ENCODE peak calls at places on chromosomes 2 and 18, in five cellular contexts. W is sigmoid colon, P is right lobe of liver, F is stomach, M is endothelial cell of umbilical vein. S is an unnamed sample.

GRCh38 chr2:20164734-20165242 is 60.1 kb downstream of the SDC1 start:
- DNase-seq in W (no peak), P (no peak), F (no peak), M (no peak), S (peak)

GRCh38 chr2:117835990-117836760 is 21.7 kb downstream of the DDX18 start:
- DNase-seq in W (peak), P (peak), F (peak), M (peak), S (peak)

GRCh38 chr2:238657132-238658053 is 190.5 kb upstream of the TWIST2 start:
- DNase-seq in W (no peak), P (no peak), F (no peak), M (no peak), S (peak)

GRCh38 chr2:19632327-19633040 is 269.3 kb downstream of the TTC32 start:
- DNase-seq in W (peak), P (no peak), F (no peak), M (no peak), S (peak)

GRCh38 chr2:18047114-18047695 is 168.7 kb downstream of the KCNS3 start:
- DNase-seq in W (no peak), P (no peak), F (no peak), M (no peak), S (no peak)

GRCh38 chr18:48314694-48315093 is 94.5 kb downstream of the ZBTB7C start:
- DNase-seq in W (no peak), P (peak), F (no peak), M (no peak), S (no peak)

GRCh38 chr2:102245266-102246151 is 58.7 kb downstream of the IL1RL2 start:
- DNase-seq in W (no peak), P (no peak), F (no peak), M (peak), S (peak)

GRCh38 chr2:239523944-239524310 is 123.1 kb upstream of the HDAC4 start:
- DNase-seq in W (no peak), P (no peak), F (no peak), M (no peak), S (no peak)

GRCh38 chr2:46177461-46178089 is 119.6 kb upstream of the EPAS1 start:
- DNase-seq in W (peak), P (no peak), F (no peak), M (no peak), S (no peak)

GRCh38 chr18:21774722-21775121 is 34.1 kb downstream of the MIB1 start:
- DNase-seq in W (no peak), P (no peak), F (no peak), M (no peak), S (no peak)

GRCh38 chr18:23171581-23172156 is 36.4 kb downstream of the CABLES1 start:
- DNase-seq in W (no peak), P (no peak), F (no peak), M (no peak), S (no peak)

GRCh38 chr2:70214958-70215357 is 24.1 kb upstream of the C2orf42 start:
- DNase-seq in W (no peak), P (no peak), F (no peak), M (no peak), S (no peak)

GRCh38 chr2:205511666-205512065 is 170.6 kb upstream of the NRP2 start:
- DNase-seq in W (no peak), P (no peak), F (no peak), M (no peak), S (no peak)

GRCh38 chr2:204901591-204901990 is 356.3 kb downstream of the PARD3B start:
- DNase-seq in W (no peak), P (no peak), F (no peak), M (no peak), S (no peak)

GRCh38 chr18:4755848-4756247 is 300.7 kb upstream of the DLGAP1 start:
- DNase-seq in W (no peak), P (no peak), F (no peak), M (no peak), S (no peak)

GRCh38 chr18:63137999-63138448 is 181.5 kb downstream of the BCL2 start:
- DNase-seq in W (no peak), P (no peak), F (no peak), M (peak), S (no peak)

GRCh38 chr2:20582600-20583221 is 68.2 kb downstream of the HS1BP3 start:
- DNase-seq in W (peak), P (peak), F (no peak), M (no peak), S (no peak)

GRCh38 chr18:10715791-10716190 is 190.0 kb downstream of the NAPG start:
- DNase-seq in W (peak), P (no peak), F (no peak), M (no peak), S (peak)

GRCh38 chr2:134461511-134461910 is 207.6 kb downstream of the MGAT5 start:
- DNase-seq in W (no peak), P (no peak), F (peak), M (no peak), S (no peak)

GRCh38 chr2:191178806-191179514 is 28.2 kb upstream of the STAT4 start:
- DNase-seq in W (peak), P (peak), F (no peak), M (no peak), S (peak)

GRCh38 chr2:220857371-220857770 is 714.7 kb downstream of the EPHA4 start:
- DNase-seq in W (no peak), P (no peak), F (no peak), M (no peak), S (no peak)

GRCh38 chr2:3044587-3045317 is 332.9 kb downstream of the EIPR1 start:
- DNase-seq in W (no peak), P (no peak), F (no peak), M (no peak), S (no peak)

GRCh38 chr2:11748018-11748860 is 1.8 kb downstream of the LPIN1 start:
- DNase-seq in W (no peak), P (no peak), F (no peak), M (no peak), S (no peak)

GRCh38 chr2:17733650-17734049 is 20.0 kb downstream of the SMC6 start:
- DNase-seq in W (no peak), P (no peak), F (no peak), M (peak), S (no peak)

GRCh38 chr18:67417864-67418523 is 98.5 kb downstream of the DSEL start:
- DNase-seq in W (no peak), P (no peak), F (no peak), M (peak), S (no peak)

GRCh38 chr2:229431331-229431954 is 160.4 kb upstream of the PID1 start:
- DNase-seq in W (no peak), P (no peak), F (no peak), M (peak), S (no peak)

GRCh38 chr2:28225472-28225915 is 167.2 kb upstream of the FOSL2 start:
- DNase-seq in W (no peak), P (no peak), F (no peak), M (no peak), S (no peak)

GRCh38 chr2:37768491-37768925 is 97.1 kb upstream of the CDC42EP3 start:
- DNase-seq in W (no peak), P (no peak), F (peak), M (no peak), S (peak)

GRCh38 chr2:134408386-134408785 is 154.5 kb downstream of the MGAT5 start:
- DNase-seq in W (no peak), P (no peak), F (no peak), M (no peak), S (no peak)

GRCh38 chr2:159155315-159155714 is 131.2 kb downstream of the WDSUB1 start:
- DNase-seq in W (no peak), P (no peak), F (peak), M (no peak), S (peak)

GRCh38 chr2:121285077-121285449 is at the start of gene TFCP2L1:
- DNase-seq in W (no peak), P (no peak), F (peak), M (no peak), S (no peak)

GRCh38 chr2:231984992-231985391 is 23.5 kb downstream of the DIS3L2 start:
- DNase-seq in W (no peak), P (no peak), F (no peak), M (no peak), S (no peak)

DNA sequence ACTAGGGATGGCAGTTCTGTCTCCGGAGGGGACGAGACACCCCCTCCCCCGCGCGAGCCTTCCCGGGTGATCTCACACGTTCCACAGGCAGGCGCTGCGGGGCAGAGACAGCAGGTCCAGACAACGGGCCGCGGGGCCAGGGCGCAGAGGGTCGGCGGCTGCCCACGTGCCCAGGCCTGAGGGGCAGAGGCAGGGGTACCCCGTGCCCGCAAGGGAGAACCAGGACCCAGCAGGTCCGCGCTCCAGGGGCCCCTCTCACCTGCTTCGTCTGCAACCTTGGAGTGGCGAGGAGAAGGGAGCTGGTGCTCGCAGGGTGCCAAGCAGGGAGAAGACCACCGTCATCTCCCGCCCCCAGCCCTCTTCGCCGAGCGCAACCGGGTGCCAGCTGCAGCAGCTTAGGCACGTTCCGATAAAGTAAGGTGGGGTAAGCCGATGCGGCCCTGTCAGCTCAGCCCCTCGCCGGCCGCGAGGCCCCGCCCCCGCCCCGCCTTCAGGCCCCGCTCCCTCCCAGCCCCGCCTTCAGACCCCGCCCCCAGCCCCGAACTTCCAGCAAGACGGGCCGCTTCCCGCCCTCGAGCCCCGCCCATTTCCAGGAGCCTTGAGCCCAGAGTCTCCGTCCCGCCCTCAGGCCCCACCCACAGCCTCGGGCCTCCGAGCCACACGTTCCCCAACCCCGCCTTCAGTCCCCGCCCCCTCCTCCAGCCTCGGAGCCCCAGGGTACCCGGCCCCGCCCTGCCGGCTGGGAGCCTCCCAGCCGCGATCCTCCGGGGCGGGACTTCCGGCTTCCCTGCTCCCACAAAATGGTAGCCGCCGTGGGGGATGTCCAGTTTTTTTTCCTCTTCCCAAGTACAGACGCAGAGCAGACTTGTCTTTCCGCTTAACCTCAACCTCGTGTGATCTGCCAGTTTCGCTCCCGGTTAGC is at the start of gene GPR155:
- DNase-seq in W (peak), P (peak), F (peak), M (peak), S (peak)
- TF ChIP-seq POLR2A in W (peak), P (peak), F (no peak), M (peak), S (no peak)

GRCh38 chr18:68694316-68694715 is 20.6 kb downstream of the TMX3 start:
- DNase-seq in W (no peak), P (no peak), F (no peak), M (no peak), S (no peak)

GRCh38 chr18:68699043-68699442 is 15.9 kb downstream of the TMX3 start:
- DNase-seq in W (no peak), P (no peak), F (no peak), M (no peak), S (no peak)

GRCh38 chr18:68696937-68697336 is 18.0 kb downstream of the TMX3 start:
- DNase-seq in W (no peak), P (no peak), F (no peak), M (no peak), S (no peak)

GRCh38 chr18:68693091-68693815 is 21.7 kb downstream of the TMX3 start:
- DNase-seq in W (no peak), P (no peak), F (no peak), M (no peak), S (no peak)
- TF ChIP-seq CTCF in W (no peak), P (no peak), F (no peak), M (no peak), S (no peak)

DNA sequence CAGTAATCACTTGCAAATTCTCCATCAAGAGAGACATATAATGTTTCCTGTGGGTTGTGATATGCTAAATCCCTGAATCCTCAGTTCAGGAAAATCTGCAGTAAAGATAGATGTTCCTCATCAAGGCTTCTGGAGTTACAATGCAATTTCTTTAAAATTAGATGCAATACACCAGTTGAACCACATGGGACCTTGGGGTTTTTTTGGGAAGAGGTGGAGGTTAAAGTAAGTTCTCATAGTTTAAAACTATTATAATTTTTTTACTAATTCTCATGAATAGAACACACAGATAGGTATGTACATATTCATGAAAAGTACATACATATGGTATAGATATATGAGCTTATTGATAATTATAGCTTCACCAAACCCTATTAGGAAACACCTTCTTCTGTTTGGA is 496.2 kb downstream of the SATB2 start:
- DNase-seq in W (no peak), P (no peak), F (no peak), M (no peak), S (no peak)
- H3K4me3 ChIP-seq in W (no peak), P (no peak), F (no peak), M (no peak), S (no peak)

GRCh38 chr18:30675905-30676620 is 366.5 kb downstream of the DSC3 start:
- DNase-seq in W (no peak), P (no peak), F (no peak), M (no peak), S (no peak)

GRCh38 chr18:30675493-30675892 is 367.0 kb downstream of the DSC3 start:
- DNase-seq in W (no peak), P (no peak), F (no peak), M (no peak), S (no peak)

GRCh38 chr18:30682667-30683066 is 359.9 kb downstream of the DSC3 start:
- DNase-seq in W (no peak), P (no peak), F (no peak), M (no peak), S (no peak)

GRCh38 chr18:30675072-30675471 is 367.5 kb downstream of the DSC3 start:
- DNase-seq in W (no peak), P (no peak), F (no peak), M (no peak), S (no peak)

DNA sequence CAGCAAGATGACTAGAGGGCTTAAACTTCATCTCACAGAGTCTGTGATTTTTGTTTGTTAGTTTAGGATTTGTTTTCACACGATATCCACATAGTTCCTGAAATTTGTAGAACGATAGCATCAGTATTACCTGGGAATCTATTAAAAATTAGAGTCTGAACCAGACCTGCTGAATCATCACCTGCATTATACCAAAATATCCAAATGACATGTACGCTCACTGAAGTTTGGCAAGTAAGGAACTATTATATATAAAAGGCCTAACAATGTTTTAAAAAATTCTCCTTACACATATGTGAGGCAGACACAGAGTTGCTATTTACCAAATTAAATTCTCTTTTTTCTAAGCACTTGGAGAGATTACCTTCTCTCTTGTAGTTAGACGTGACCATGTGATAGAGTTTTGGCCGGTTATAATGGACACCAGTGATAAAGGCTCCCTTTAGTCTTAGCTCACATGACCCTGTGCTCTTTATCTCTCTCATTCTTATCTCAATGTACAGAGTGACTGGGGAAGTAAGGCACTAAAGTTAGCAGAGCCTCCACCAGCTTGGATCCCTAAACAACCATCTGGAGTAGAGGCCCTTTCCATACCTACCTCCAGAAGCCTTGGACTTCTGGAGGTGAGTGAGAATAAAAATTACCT is 363.1 kb downstream of the DSC3 start:
- DNase-seq in W (no peak), P (no peak), F (no peak), M (no peak), S (no peak)
- TF ChIP-seq POLR2A in W (no peak), P (no peak), F (no peak), M (no peak), S (no peak)

S was measured in lower leg skin.